ENCODE peak calls at places on chromosomes 7 and 10, in five cellular contexts. Y is ovary, G is MM.1S, H is keratinocyte, P is astrocyte. V is an unnamed sample.

GRCh38 chr10:4647138-4647785 is 178.7 kb upstream of the AKR1E2 start:
- DNase-seq in Y (no peak), G (no peak), H (no peak), P (peak; percentile 53), V (no peak)

GRCh38 chr7:142882338-142882678 is 3.2 kb downstream of the TRPV6 start:
- DNase-seq in Y (no peak), G (no peak), H (no peak), P (no peak), V (no peak)

GRCh38 chr7:70881470-70881869 is 250.5 kb upstream of the GALNT17 start:
- DNase-seq in Y (no peak), G (no peak), H (no peak), P (no peak), V (no peak)

GRCh38 chr7:13879994-13880686 is 109.3 kb downstream of the ETV1 start:
- DNase-seq in Y (no peak), G (no peak), H (peak; percentile 49), P (peak; percentile 81), V (no peak)

GRCh38 chr7:82985144-82985802 is 177.4 kb downstream of the PCLO start:
- DNase-seq in Y (no peak), G (no peak), H (no peak), P (no peak), V (no peak)

GRCh38 chr10:562142-562541 is 127.3 kb downstream of the DIP2C start:
- DNase-seq in Y (no peak), G (no peak), H (no peak), P (no peak), V (no peak)

GRCh38 chr10:88152720-88153119 is 289.3 kb downstream of the PTEN start:
- DNase-seq in Y (no peak), G (peak; percentile 55), H (peak; percentile 98), P (peak; percentile 94), V (no peak)

GRCh38 chr10:129756912-129757861 is 206.9 kb downstream of the EBF3 start:
- DNase-seq in Y (peak; percentile 18), G (no peak), H (no peak), P (peak; percentile 23), V (no peak)

GRCh38 chr7:108097703-108098102 is 32.5 kb downstream of the LAMB4 start:
- DNase-seq in Y (no peak), G (no peak), H (no peak), P (no peak), V (no peak)

GRCh38 chr10:112296908-112297331 is 13.7 kb downstream of the TECTB start:
- DNase-seq in Y (no peak), G (no peak), H (no peak), P (no peak), V (no peak)

GRCh38 chr7:25842201-25842726 is 309.7 kb upstream of the NFE2L3 start:
- DNase-seq in Y (no peak), G (no peak), H (no peak), P (peak; percentile 21), V (no peak)

GRCh38 chr7:35700327-35700726 is 5.4 kb upstream of the HERPUD2 start:
- DNase-seq in Y (no peak), G (no peak), H (no peak), P (no peak), V (no peak)

GRCh38 chr7:1593091-1593866 is 23.4 kb upstream of the PSMG3 start:
- DNase-seq in Y (no peak), G (no peak), H (no peak), P (no peak), V (no peak)
- H3K27me3 ChIP-seq in Y (no peaks in the 10 kb centered on the region), G (peaks cover 83% of the 10 kb centered on the region), H (peaks cover 41% of the 10 kb centered on the region), P (peaks cover 17% of the 10 kb centered on the region), V (no peaks in the 10 kb centered on the region)

GRCh38 chr7:159231017-159231416 is 86.3 kb upstream of the VIPR2 start:
- DNase-seq in Y (no peak), G (no peak), H (no peak), P (no peak), V (no peak)
- H3K9me3 ChIP-seq in Y (no peaks in the 10 kb centered on the region), G (no peaks in the 10 kb centered on the region), H (peaks cover 2% of the 10 kb centered on the region), P (peaks cover 13% of the 10 kb centered on the region), V (no peaks in the 10 kb centered on the region)

GRCh38 chr7:104206841-104207240 is 972 bp downstream of the ORC5 start:
- DNase-seq in Y (no peak), G (no peak), H (no peak), P (no peak), V (no peak)

GRCh38 chr7:104207731-104208420 is at the start of gene ORC5:
- DNase-seq in Y (peak; percentile 65), G (peak; percentile 84), H (no peak), P (peak; percentile 62), V (peak; percentile 90)

GRCh38 chr7:104209063-104209462 is 1.2 kb upstream of the ORC5 start:
- DNase-seq in Y (no peak), G (no peak), H (no peak), P (no peak), V (no peak)

GRCh38 chr7:104208421-104208780 is 588 bp upstream of the ORC5 start:
- DNase-seq in Y (no peak), G (no peak), H (no peak), P (no peak), V (no peak)

GRCh38 chr7:104207348-104207730 is 474 bp downstream of the ORC5 start:
- DNase-seq in Y (no peak), G (peak; percentile 24), H (no peak), P (peak; percentile 18), V (no peak)
- H3K27ac ChIP-seq in Y (no peak overlapping the region), G (peak overlapping the region; percentile 37), H (peak overlapping the region; percentile 78), P (peak overlapping the region; percentile 84), V (peak overlapping the region; percentile 76)

DNA sequence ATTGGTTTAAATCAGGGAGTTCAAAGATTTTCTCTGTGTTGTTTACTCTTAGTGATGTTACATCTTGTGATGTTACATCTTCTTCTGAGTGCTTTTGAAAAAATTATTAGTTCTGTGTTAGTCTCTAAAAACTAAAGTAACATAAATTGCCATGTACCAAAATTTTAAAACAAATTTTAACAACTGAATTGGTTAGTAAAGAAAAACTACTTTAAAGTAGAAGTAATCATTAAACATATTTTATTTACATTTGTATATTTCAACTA is 5.2 kb upstream of the IGF2BP3 start:
- DNase-seq in Y (no peak), G (no peak), H (no peak), P (no peak), V (no peak)
- H3K27me3 ChIP-seq in Y (peaks cover 12% of the 10 kb centered on the region), G (peaks cover 96% of the 10 kb centered on the region), H (peaks cover 49% of the 10 kb centered on the region), P (peaks cover 36% of the 10 kb centered on the region), V (peaks cover 77% of the 10 kb centered on the region)

GRCh38 chr7:45407730-45408406 is 166.3 kb upstream of the ADCY1 start:
- DNase-seq in Y (no peak), G (no peak), H (no peak), P (no peak), V (no peak)

GRCh38 chr7:45413419-45413818 is 160.7 kb upstream of the ADCY1 start:
- DNase-seq in Y (no peak), G (no peak), H (no peak), P (no peak), V (no peak)

GRCh38 chr7:45410893-45411292 is 163.3 kb upstream of the ADCY1 start:
- DNase-seq in Y (no peak), G (peak; percentile 15), H (no peak), P (no peak), V (no peak)

GRCh38 chr7:45404622-45405021 is 169.5 kb upstream of the ADCY1 start:
- DNase-seq in Y (no peak), G (no peak), H (no peak), P (no peak), V (no peak)

DNA sequence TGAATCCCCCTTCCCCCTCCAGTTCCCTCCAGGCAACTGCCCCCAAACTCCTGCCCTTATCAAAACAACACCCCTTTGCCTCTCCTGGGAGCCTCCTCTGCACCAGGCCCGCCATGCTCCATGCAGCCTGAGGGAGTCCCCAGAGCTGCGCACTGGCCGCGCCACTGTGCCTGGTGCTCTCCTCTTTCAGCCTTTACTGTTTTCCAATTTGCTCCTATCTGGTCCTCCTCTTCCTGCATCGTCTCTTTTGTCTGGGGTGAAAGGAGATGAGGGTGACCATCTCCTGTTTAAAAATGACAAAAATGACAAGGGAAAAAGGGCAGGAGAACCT is 165.8 kb upstream of the ADCY1 start:
- DNase-seq in Y (no peak), G (no peak), H (no peak), P (no peak), V (no peak)
- H3K9me3 ChIP-seq in Y (no peaks in the 10 kb centered on the region), G (no peaks in the 10 kb centered on the region), H (peaks cover 2% of the 10 kb centered on the region), P (peaks cover 7% of the 10 kb centered on the region), V (no peaks in the 10 kb centered on the region)

GRCh38 chr10:110404374-110404773 is 93.3 kb upstream of the DUSP5 start:
- DNase-seq in Y (no peak), G (no peak), H (no peak), P (no peak), V (no peak)
- H3K27ac ChIP-seq in Y (no peak overlapping the region), G (no peak overlapping the region), H (peak overlapping the region; percentile 13), P (no peak overlapping the region), V (no peak overlapping the region)

DNA sequence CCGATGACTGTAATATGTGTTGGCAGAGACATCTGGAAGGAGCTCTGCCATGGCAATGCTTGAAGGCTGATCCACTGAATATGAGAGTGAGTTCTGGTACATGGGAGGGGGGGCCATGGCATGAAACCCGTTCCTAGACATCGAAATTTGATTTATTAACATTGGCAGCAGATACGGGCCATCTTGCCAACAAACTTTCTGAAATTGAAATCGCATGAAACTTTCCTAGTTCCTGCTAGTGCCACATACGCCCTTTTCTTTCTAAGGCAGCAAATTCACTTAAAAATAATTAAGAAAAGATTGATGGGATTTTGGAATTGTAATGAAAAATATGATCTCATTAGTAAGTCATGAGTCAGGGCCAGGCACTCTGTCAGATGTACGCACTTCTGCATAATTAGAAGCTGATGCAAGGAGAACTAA is 91.8 kb upstream of the KMT2C start:
- DNase-seq in Y (no peak), G (no peak), H (no peak), P (peak; percentile 56), V (no peak)
- H3K27me3 ChIP-seq in Y (no peaks in the 10 kb centered on the region), G (no peaks in the 10 kb centered on the region), H (no peaks in the 10 kb centered on the region), P (no peaks in the 10 kb centered on the region), V (no peaks in the 10 kb centered on the region)

V was measured in CD4-positive, CD25-positive, alpha-beta regulatory T cell.